ENCODE peak calls at places on chromosomes 2 and 18, in eight cellular contexts. One of them, this sample, is unnamed. For H3K4me1, the result is how much of the 10 kb centered on the place peaks cover.

GRCh38 chr18:59697236-59697932 is at the start of gene CCBE1:
- DNase-seq in SJSA1: peak
- DNase-seq in GM23248: peak
- DNase-seq in HCT116: peak
- DNase-seq in body of pancreas: peak
- DNase-seq in fibroblast of lung: peak
- DNase-seq in thoracic aorta: no peak
- DNase-seq in spleen: no peak
- DNase-seq in this sample: no peak

GRCh38 chr2:110869472-110870446 is 137.4 kb downstream of the ACOXL start:
- DNase-seq in SJSA1: peak
- DNase-seq in GM23248: peak
- DNase-seq in body of pancreas: no peak
- DNase-seq in fibroblast of lung: peak
- DNase-seq in HCT116: peak
- DNase-seq in thoracic aorta: no peak
- DNase-seq in spleen: no peak
- DNase-seq in this sample: no peak

GRCh38 chr2:6784299-6784698 is 81.4 kb downstream of the CMPK2 start:
- DNase-seq in fibroblast of lung: no peak
- DNase-seq in spleen: no peak
- DNase-seq in body of pancreas: no peak
- DNase-seq in thoracic aorta: no peak
- DNase-seq in SJSA1: no peak
- DNase-seq in GM23248: no peak
- DNase-seq in HCT116: no peak
- DNase-seq in this sample: no peak

GRCh38 chr2:222952204-222952603 is 91.4 kb downstream of the ACSL3 start:
- DNase-seq in fibroblast of lung: no peak
- DNase-seq in GM23248: no peak
- DNase-seq in body of pancreas: no peak
- DNase-seq in HCT116: no peak
- DNase-seq in thoracic aorta: no peak
- DNase-seq in SJSA1: no peak
- DNase-seq in spleen: no peak
- DNase-seq in this sample: no peak

GRCh38 chr18:36350211-36350610 is 52.7 kb downstream of the FHOD3 start:
- DNase-seq in SJSA1: no peak
- DNase-seq in spleen: no peak
- DNase-seq in GM23248: no peak
- DNase-seq in HCT116: no peak
- DNase-seq in fibroblast of lung: no peak
- DNase-seq in body of pancreas: no peak
- DNase-seq in thoracic aorta: no peak
- DNase-seq in this sample: no peak

GRCh38 chr2:66539452-66539851 is 104.5 kb downstream of the MEIS1 start:
- DNase-seq in fibroblast of lung: peak
- DNase-seq in thoracic aorta: no peak
- DNase-seq in HCT116: no peak
- DNase-seq in body of pancreas: no peak
- DNase-seq in GM23248: peak
- DNase-seq in spleen: no peak
- DNase-seq in SJSA1: no peak
- DNase-seq in this sample: no peak

GRCh38 chr18:58064406-58064998 is 20.5 kb downstream of the NEDD4L start:
- DNase-seq in SJSA1: no peak
- DNase-seq in body of pancreas: no peak
- DNase-seq in HCT116: no peak
- DNase-seq in fibroblast of lung: no peak
- DNase-seq in GM23248: no peak
- DNase-seq in spleen: no peak
- DNase-seq in thoracic aorta: no peak
- DNase-seq in this sample: no peak

GRCh38 chr2:144770616-144771230 is 250.8 kb upstream of the ZEB2 start:
- DNase-seq in HCT116: no peak
- DNase-seq in GM23248: no peak
- DNase-seq in spleen: no peak
- DNase-seq in fibroblast of lung: no peak
- DNase-seq in thoracic aorta: no peak
- DNase-seq in SJSA1: no peak
- DNase-seq in body of pancreas: no peak
- DNase-seq in this sample: no peak

GRCh38 chr2:128155970-128156369 is 65.0 kb downstream of the UGGT1 start:
- DNase-seq in fibroblast of lung: no peak
- DNase-seq in thoracic aorta: no peak
- DNase-seq in HCT116: no peak
- DNase-seq in body of pancreas: no peak
- DNase-seq in SJSA1: no peak
- DNase-seq in GM23248: no peak
- DNase-seq in spleen: no peak
- DNase-seq in this sample: no peak

GRCh38 chr2:142682528-142682927 is 194.9 kb upstream of the KYNU start:
- DNase-seq in GM23248: peak
- DNase-seq in spleen: no peak
- DNase-seq in HCT116: peak
- DNase-seq in fibroblast of lung: peak
- DNase-seq in SJSA1: no peak
- DNase-seq in thoracic aorta: no peak
- DNase-seq in body of pancreas: no peak
- DNase-seq in this sample: no peak

GRCh38 chr2:36330456-36331395 is 24.9 kb upstream of the CRIM1 start:
- DNase-seq in body of pancreas: no peak
- DNase-seq in fibroblast of lung: peak
- DNase-seq in thoracic aorta: no peak
- DNase-seq in HCT116: no peak
- DNase-seq in SJSA1: no peak
- DNase-seq in GM23248: peak
- DNase-seq in spleen: no peak
- DNase-seq in this sample: no peak

GRCh38 chr18:75377258-75377657 is 50.2 kb downstream of the SMIM21 start:
- DNase-seq in body of pancreas: no peak
- DNase-seq in HCT116: no peak
- DNase-seq in spleen: no peak
- DNase-seq in thoracic aorta: no peak
- DNase-seq in GM23248: no peak
- DNase-seq in SJSA1: no peak
- DNase-seq in fibroblast of lung: no peak
- DNase-seq in this sample: no peak

GRCh38 chr2:113064281-113064680 is 3.5 kb upstream of the IL1F10 start:
- DNase-seq in GM23248: no peak
- DNase-seq in thoracic aorta: no peak
- DNase-seq in spleen: no peak
- DNase-seq in fibroblast of lung: no peak
- DNase-seq in SJSA1: no peak
- DNase-seq in HCT116: no peak
- DNase-seq in body of pancreas: no peak
- DNase-seq in this sample: no peak

GRCh38 chr2:159612255-159612901 is 4.0 kb downstream of the BAZ2B start:
- DNase-seq in thoracic aorta: no peak
- DNase-seq in body of pancreas: no peak
- DNase-seq in HCT116: no peak
- DNase-seq in SJSA1: no peak
- DNase-seq in spleen: no peak
- DNase-seq in GM23248: peak
- DNase-seq in fibroblast of lung: peak
- DNase-seq in this sample: no peak

GRCh38 chr18:57771626-57772025 is 31.5 kb downstream of the ATP8B1 start:
- DNase-seq in body of pancreas: no peak
- DNase-seq in GM23248: no peak
- DNase-seq in fibroblast of lung: no peak
- DNase-seq in thoracic aorta: no peak
- DNase-seq in HCT116: no peak
- DNase-seq in spleen: no peak
- DNase-seq in SJSA1: no peak
- DNase-seq in this sample: no peak

GRCh38 chr2:44200759-44201158 is 32.1 kb downstream of the PPM1B start:
- DNase-seq in fibroblast of lung: no peak
- DNase-seq in HCT116: no peak
- DNase-seq in GM23248: no peak
- DNase-seq in body of pancreas: no peak
- DNase-seq in spleen: no peak
- DNase-seq in SJSA1: no peak
- DNase-seq in thoracic aorta: no peak
- DNase-seq in this sample: no peak

GRCh38 chr18:72541871-72542690 is 2.1 kb downstream of the CBLN2 start:
- DNase-seq in fibroblast of lung: no peak
- DNase-seq in spleen: no peak
- DNase-seq in thoracic aorta: no peak
- DNase-seq in SJSA1: no peak
- DNase-seq in body of pancreas: no peak
- DNase-seq in GM23248: no peak
- DNase-seq in HCT116: no peak
- DNase-seq in this sample: no peak

GRCh38 chr18:44681039-44681595 is 429 bp downstream of the SETBP1 start:
- DNase-seq in GM23248: peak
- DNase-seq in SJSA1: no peak
- DNase-seq in fibroblast of lung: peak
- DNase-seq in spleen: no peak
- DNase-seq in thoracic aorta: no peak
- DNase-seq in HCT116: no peak
- DNase-seq in body of pancreas: no peak
- DNase-seq in this sample: no peak

GRCh38 chr18:72197598-72197997 is 346.5 kb downstream of the CBLN2 start:
- DNase-seq in HCT116: no peak
- DNase-seq in SJSA1: no peak
- DNase-seq in GM23248: no peak
- DNase-seq in body of pancreas: no peak
- DNase-seq in thoracic aorta: no peak
- DNase-seq in spleen: no peak
- DNase-seq in fibroblast of lung: no peak
- DNase-seq in this sample: no peak

GRCh38 chr2:180672377-180672776 is 308.0 kb upstream of the UBE2E3 start:
- DNase-seq in fibroblast of lung: no peak
- DNase-seq in SJSA1: no peak
- DNase-seq in body of pancreas: no peak
- DNase-seq in HCT116: no peak
- DNase-seq in thoracic aorta: no peak
- DNase-seq in spleen: no peak
- DNase-seq in GM23248: no peak
- DNase-seq in this sample: no peak

GRCh38 chr2:203625712-203626111 is 80.7 kb upstream of the CD28 start:
- DNase-seq in SJSA1: no peak
- DNase-seq in GM23248: no peak
- DNase-seq in spleen: no peak
- DNase-seq in thoracic aorta: no peak
- DNase-seq in HCT116: no peak
- DNase-seq in body of pancreas: no peak
- DNase-seq in fibroblast of lung: peak
- DNase-seq in this sample: no peak
- H3K27ac ChIP-seq in SJSA1: no peak
- H3K27ac ChIP-seq in GM23248: no peak
- H3K27ac ChIP-seq in spleen: peak
- H3K27ac ChIP-seq in thoracic aorta: no peak
- H3K27ac ChIP-seq in HCT116: no peak
- H3K27ac ChIP-seq in body of pancreas: no peak
- H3K27ac ChIP-seq in fibroblast of lung: no peak
- H3K27ac ChIP-seq in this sample: no peak

GRCh38 chr2:240442891-240443715 is 7.6 kb downstream of the GPC1 start:
- DNase-seq in fibroblast of lung: no peak
- DNase-seq in SJSA1: no peak
- DNase-seq in thoracic aorta: no peak
- DNase-seq in HCT116: no peak
- DNase-seq in spleen: no peak
- DNase-seq in body of pancreas: no peak
- DNase-seq in GM23248: no peak
- DNase-seq in this sample: no peak
- H3K4me1 ChIP-seq in fibroblast of lung: under half
- H3K4me1 ChIP-seq in SJSA1: under half
- H3K4me1 ChIP-seq in thoracic aorta: under half
- H3K4me1 ChIP-seq in HCT116: under half
- H3K4me1 ChIP-seq in spleen: under half
- H3K4me1 ChIP-seq in body of pancreas: under half
- H3K4me1 ChIP-seq in GM23248: under half
- H3K4me1 ChIP-seq in this sample: under half

GRCh38 chr2:132426033-132426432 is 9.4 kb downstream of the GPR39 start:
- DNase-seq in HCT116: no peak
- DNase-seq in SJSA1: no peak
- DNase-seq in spleen: no peak
- DNase-seq in fibroblast of lung: no peak
- DNase-seq in GM23248: no peak
- DNase-seq in body of pancreas: no peak
- DNase-seq in thoracic aorta: no peak
- DNase-seq in this sample: no peak
- H3K4me3 ChIP-seq in HCT116: no peak
- H3K4me3 ChIP-seq in SJSA1: no peak
- H3K4me3 ChIP-seq in spleen: no peak
- H3K4me3 ChIP-seq in fibroblast of lung: no peak
- H3K4me3 ChIP-seq in GM23248: no peak
- H3K4me3 ChIP-seq in body of pancreas: no peak
- H3K4me3 ChIP-seq in thoracic aorta: no peak
- H3K4me3 ChIP-seq in this sample: no peak

GRCh38 chr2:200357845-200358244 is 51.4 kb downstream of the SPATS2L start:
- DNase-seq in spleen: no peak
- DNase-seq in HCT116: no peak
- DNase-seq in thoracic aorta: no peak
- DNase-seq in SJSA1: no peak
- DNase-seq in GM23248: peak
- DNase-seq in fibroblast of lung: no peak
- DNase-seq in body of pancreas: no peak
- DNase-seq in this sample: no peak
- H3K27ac ChIP-seq in spleen: no peak
- H3K27ac ChIP-seq in HCT116: no peak
- H3K27ac ChIP-seq in thoracic aorta: peak
- H3K27ac ChIP-seq in SJSA1: peak
- H3K27ac ChIP-seq in GM23248: peak
- H3K27ac ChIP-seq in fibroblast of lung: no peak
- H3K27ac ChIP-seq in body of pancreas: no peak
- H3K27ac ChIP-seq in this sample: no peak

GRCh38 chr2:70133521-70134348 is 46.5 kb downstream of the PCBP1 start:
- DNase-seq in thoracic aorta: no peak
- DNase-seq in spleen: peak
- DNase-seq in body of pancreas: no peak
- DNase-seq in SJSA1: no peak
- DNase-seq in fibroblast of lung: no peak
- DNase-seq in HCT116: no peak
- DNase-seq in GM23248: no peak
- DNase-seq in this sample: no peak
- H3K4me1 ChIP-seq in thoracic aorta: under half
- H3K4me1 ChIP-seq in spleen: half or more
- H3K4me1 ChIP-seq in body of pancreas: half or more
- H3K4me1 ChIP-seq in SJSA1: under half
- H3K4me1 ChIP-seq in fibroblast of lung: under half
- H3K4me1 ChIP-seq in HCT116: half or more
- H3K4me1 ChIP-seq in GM23248: under half
- H3K4me1 ChIP-seq in this sample: half or more

DNA sequence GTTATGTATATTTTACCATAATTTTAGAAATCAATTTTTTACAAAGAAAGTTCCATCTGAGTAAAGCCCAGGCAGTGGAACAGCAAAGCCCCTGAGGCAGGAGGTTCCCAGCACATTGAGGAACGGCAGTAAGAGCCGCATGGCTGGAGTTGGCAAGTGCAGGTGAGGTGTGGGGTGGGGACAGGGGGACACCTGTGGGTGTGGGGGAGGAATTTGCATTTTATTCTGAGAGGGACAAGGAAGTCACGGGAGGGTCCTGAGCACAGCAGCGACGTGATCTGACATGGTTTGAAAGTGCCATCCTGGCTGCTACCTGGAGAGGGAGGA is 16.1 kb upstream of the ADI1 start:
- DNase-seq in thoracic aorta: no peak
- DNase-seq in GM23248: no peak
- DNase-seq in body of pancreas: no peak
- DNase-seq in spleen: no peak
- DNase-seq in HCT116: no peak
- DNase-seq in SJSA1: no peak
- DNase-seq in fibroblast of lung: no peak
- DNase-seq in this sample: no peak
- H3K4me3 ChIP-seq in thoracic aorta: peak
- H3K4me3 ChIP-seq in GM23248: peak
- H3K4me3 ChIP-seq in body of pancreas: no peak
- H3K4me3 ChIP-seq in spleen: peak
- H3K4me3 ChIP-seq in HCT116: peak
- H3K4me3 ChIP-seq in SJSA1: peak
- H3K4me3 ChIP-seq in fibroblast of lung: peak
- H3K4me3 ChIP-seq in this sample: no peak

This sample was measured in effector memory CD4-positive, alpha-beta T cell.